ENCODE peak calls at places on chromosomes 1 and 21, in four cellular contexts. E is K562, J is HCT116, Q is HepG2. A is an unnamed sample.

GRCh38 chr1:158227904-158228623 is 26.2 kb upstream of the CD1A start:
- DNase-seq in E (no peak), J (no peak), Q (no peak), A (no peak)

GRCh38 chr1:212182585-212182984 is 102.6 kb upstream of the PPP2R5A start:
- DNase-seq in E (no peak), J (no peak), Q (no peak), A (no peak)

GRCh38 chr1:157153743-157154142 is 15.5 kb upstream of the ETV3 start:
- DNase-seq in E (no peak), J (no peak), Q (no peak), A (no peak)

GRCh38 chr1:113456967-113457366 is 66.7 kb downstream of the MAGI3 start:
- DNase-seq in E (no peak), J (peak; percentile 90), Q (peak; percentile 86), A (peak; percentile 72)

GRCh38 chr1:228410015-228410414 is 3.4 kb upstream of the TRIM11 start:
- DNase-seq in E (no peak), J (no peak), Q (peak; percentile 21), A (no peak)

GRCh38 chr1:81375884-81376548 is 424.7 kb upstream of the ADGRL2 start:
- DNase-seq in E (no peak), J (no peak), Q (no peak), A (no peak)

GRCh38 chr1:31795801-31796621 is 19.8 kb downstream of the SPOCD1 start:
- DNase-seq in E (peak; percentile 45), J (no peak), Q (no peak), A (no peak)

GRCh38 chr21:29827647-29828046 is 112.1 kb downstream of the GRIK1 start:
- DNase-seq in E (no peak), J (no peak), Q (no peak), A (no peak)

GRCh38 chr1:87888456-87888855 is 559.8 kb downstream of the LMO4 start:
- DNase-seq in E (no peak), J (no peak), Q (no peak), A (no peak)

GRCh38 chr1:3772027-3772714 is 378 bp upstream of the SMIM1 start:
- DNase-seq in E (peak; percentile 100), J (peak; percentile 65), Q (peak; percentile 83), A (no peak)

GRCh38 chr1:28782011-28782410 is 30.0 kb upstream of the OPRD1 start:
- DNase-seq in E (peak; percentile 44), J (no peak), Q (no peak), A (no peak)

GRCh38 chr1:205317311-205317917 is 4.1 kb downstream of the NUAK2 start:
- DNase-seq in E (no peak), J (no peak), Q (peak; percentile 59), A (no peak)

GRCh38 chr1:44464361-44464760 is 59.3 kb downstream of the RNF220 start:
- DNase-seq in E (no peak), J (no peak), Q (no peak), A (no peak)

GRCh38 chr21:33936221-33937038 is 20.8 kb upstream of the ATP5PO start:
- DNase-seq in E (no peak), J (no peak), Q (no peak), A (no peak)

GRCh38 chr1:186782791-186783190 is 46.0 kb upstream of the PLA2G4A start:
- DNase-seq in E (no peak), J (no peak), Q (no peak), A (no peak)

GRCh38 chr1:110639724-110640386 is 33.7 kb upstream of the KCNA2 start:
- DNase-seq in E (no peak), J (no peak), Q (no peak), A (no peak)

GRCh38 chr1:216682694-216683243 is 40.5 kb downstream of the ESRRG start:
- DNase-seq in E (no peak), J (no peak), Q (no peak), A (no peak)

GRCh38 chr1:199176713-199177112 is 537.9 kb downstream of the PTPRC start:
- DNase-seq in E (no peak), J (no peak), Q (no peak), A (no peak)

GRCh38 chr1:241343956-241344355 is 13.0 kb downstream of the RGS7 start:
- DNase-seq in E (no peak), J (no peak), Q (no peak), A (no peak)

GRCh38 chr1:2203671-2204383 is 9.3 kb upstream of the FAAP20 start:
- DNase-seq in E (no peak), J (no peak), Q (no peak), A (no peak)

GRCh38 chr21:31416465-31416864 is 72.4 kb upstream of the TIAM1 start:
- DNase-seq in E (no peak), J (no peak), Q (no peak), A (no peak)

GRCh38 chr1:99767996-99768524 is 1.6 kb upstream of the FRRS1 start:
- DNase-seq in E (peak; percentile 30), J (no peak), Q (no peak), A (no peak)

GRCh38 chr1:119948342-119949214 is 52.3 kb upstream of the ADAM30 start:
- DNase-seq in E (peak; percentile 55), J (peak; percentile 29), Q (peak; percentile 45), A (peak; percentile 61)

GRCh38 chr1:246647113-246647512 is 77.1 kb upstream of the SCCPDH start:
- DNase-seq in E (peak; percentile 42), J (no peak), Q (no peak), A (no peak)

GRCh38 chr1:202207292-202207691 is 13.7 kb downstream of the LGR6 start:
- DNase-seq in E (no peak), J (no peak), Q (no peak), A (no peak)

GRCh38 chr1:33118274-33118673 is 37.3 kb downstream of the AZIN2 start:
- DNase-seq in E (no peak), J (no peak), Q (no peak), A (no peak)

GRCh38 chr1:98441281-98441680 is 220.2 kb upstream of the SNX7 start:
- DNase-seq in E (no peak), J (no peak), Q (no peak), A (no peak)

GRCh38 chr1:160711528-160712311 is at the start of gene CD48:
- DNase-seq in E (no peak), J (no peak), Q (no peak), A (no peak)

GRCh38 chr1:205590777-205591513 is 40.9 kb downstream of the ELK4 start:
- DNase-seq in E (no peak), J (no peak), Q (no peak), A (no peak)

GRCh38 chr1:172843444-172843843 is 184.5 kb downstream of the FASLG start:
- DNase-seq in E (no peak), J (no peak), Q (no peak), A (no peak)

GRCh38 chr1:12001249-12001917 is 17.9 kb upstream of the MIIP start:
- DNase-seq in E (no peak), J (peak; percentile 77), Q (peak; percentile 27), A (no peak)

GRCh38 chr1:159936284-159936904 is 9.0 kb downstream of the IGSF9 start:
- DNase-seq in E (peak; percentile 81), J (no peak), Q (peak; percentile 30), A (peak; percentile 60)

GRCh38 chr1:63203641-63204040 is 118.7 kb upstream of the FOXD3 start:
- DNase-seq in E (no peak), J (no peak), Q (no peak), A (no peak)

GRCh38 chr1:173134800-173135199 is 72.3 kb downstream of the TNFSF4 start:
- DNase-seq in E (no peak), J (no peak), Q (no peak), A (no peak)

GRCh38 chr1:156608036-156608674 is 6.9 kb upstream of the GPATCH4 start:
- DNase-seq in E (peak; percentile 64), J (peak; percentile 66), Q (peak; percentile 70), A (no peak)

GRCh38 chr1:240869071-240869470 is 257.1 kb upstream of the GREM2 start:
- DNase-seq in E (no peak), J (no peak), Q (no peak), A (no peak)

GRCh38 chr1:172673761-172674160 is 14.9 kb downstream of the FASLG start:
- DNase-seq in E (no peak), J (no peak), Q (no peak), A (no peak)

GRCh38 chr1:183585038-183585437 is 5.2 kb downstream of the NCF2 start:
- DNase-seq in E (no peak), J (peak; percentile 7), Q (no peak), A (no peak)

GRCh38 chr1:183584155-183584554 is 6.1 kb downstream of the NCF2 start:
- DNase-seq in E (no peak), J (no peak), Q (no peak), A (no peak)

GRCh38 chr1:183586897-183587296 is 3.4 kb downstream of the NCF2 start:
- DNase-seq in E (no peak), J (no peak), Q (no peak), A (no peak)

GRCh38 chr1:183588827-183589226 is 1.4 kb downstream of the NCF2 start:
- DNase-seq in E (no peak), J (no peak), Q (no peak), A (no peak)

GRCh38 chr1:183586455-183586854 is 3.8 kb downstream of the NCF2 start:
- DNase-seq in E (no peak), J (no peak), Q (no peak), A (no peak)
- TF ChIP-seq TCF7L2 in E (no peak), J (no peak), Q (no peak), A (no peak)

GRCh38 chr1:58391056-58391455 is 155.5 kb downstream of the OMA1 start:
- DNase-seq in E (no peak), J (no peak), Q (no peak), A (no peak)
- TF ChIP-seq TCF7L2 in E (no peak), J (no peak), Q (no peak), A (no peak)

DNA sequence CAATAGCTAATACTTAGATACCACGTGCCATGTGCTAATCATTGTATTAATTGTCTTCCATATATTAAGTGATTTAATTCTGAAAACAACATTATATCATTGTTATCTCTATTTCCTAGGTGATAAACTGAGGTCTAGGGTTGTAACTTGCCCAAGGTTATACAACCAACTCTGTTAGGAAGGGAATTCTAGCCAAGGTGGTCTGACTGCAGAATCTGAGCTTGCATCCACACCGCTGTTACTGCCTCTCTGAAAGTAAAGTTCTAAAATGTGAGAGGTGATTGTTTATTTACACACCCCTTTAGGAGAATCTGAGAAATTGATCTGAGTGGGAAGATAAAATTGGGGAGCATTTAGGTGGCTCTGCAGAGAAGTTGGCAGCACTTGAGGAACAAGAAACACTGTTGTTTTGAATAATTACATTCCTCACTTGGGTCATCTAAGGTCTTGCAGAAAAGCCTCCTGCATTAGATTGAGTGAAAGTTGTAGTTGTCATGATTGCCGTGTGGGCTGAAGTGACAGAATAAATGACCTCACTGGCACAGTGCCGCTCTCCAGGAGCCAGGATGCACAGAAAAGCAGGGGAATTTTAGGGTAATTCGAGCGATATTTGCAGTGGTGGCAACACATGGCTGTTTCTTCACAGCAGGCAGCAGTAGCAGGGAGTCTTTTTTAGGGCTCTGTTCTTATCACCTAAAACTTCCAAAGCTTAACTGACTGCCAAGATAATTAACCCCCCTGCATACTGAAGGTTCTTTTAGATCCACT is 121.7 kb downstream of the ADGRL4 start:
- DNase-seq in E (no peak), J (no peak), Q (no peak), A (no peak)
- TF ChIP-seq TCF7L2 in E (no peak), J (no peak), Q (no peak), A (peak; percentile 57)

GRCh38 chr1:223316082-223316481 is 47.9 kb downstream of the SUSD4 start:
- DNase-seq in E (no peak), J (no peak), Q (no peak), A (no peak)

GRCh38 chr1:223315660-223316059 is 48.3 kb downstream of the SUSD4 start:
- DNase-seq in E (no peak), J (no peak), Q (no peak), A (no peak)

GRCh38 chr1:223320959-223321358 is 43.0 kb downstream of the SUSD4 start:
- DNase-seq in E (no peak), J (no peak), Q (no peak), A (no peak)

GRCh38 chr1:223319913-223320600 is 43.9 kb downstream of the SUSD4 start:
- DNase-seq in E (no peak), J (no peak), Q (no peak), A (no peak)

GRCh38 chr1:223319373-223319772 is 44.6 kb downstream of the SUSD4 start:
- DNase-seq in E (no peak), J (no peak), Q (no peak), A (no peak)
- TF ChIP-seq TCF7L2 in E (no peak), J (no peak), Q (no peak), A (no peak)